ENCODE peak calls at places on chromosomes 12 and 14, in four cellular contexts. O is IMR-90, Z is GM12878, C is K562. V is an unnamed sample.

GRCh38 chr14:105052110-105052458 is 13.1 kb downstream of the GPR132 start:
- DNase-seq in O (no peak), Z (no peak), C (no peak), V (no peak)

GRCh38 chr12:56437430-56438176 is 11.6 kb downstream of the TIMELESS start:
- DNase-seq in O (no peak), Z (no peak), C (peak; percentile 63), V (no peak)

GRCh38 chr12:7144414-7145120 is 14.4 kb downstream of the CLSTN3 start:
- DNase-seq in O (peak; percentile 40), Z (no peak), C (peak; percentile 37), V (peak; percentile 39)

GRCh38 chr14:64549805-64550538 is at the start of gene PPP1R36:
- DNase-seq in O (no peak), Z (no peak), C (no peak), V (no peak)

GRCh38 chr14:52730708-52731111 is 744 bp downstream of the STYX start:
- DNase-seq in O (no peak), Z (no peak), C (no peak), V (peak; percentile 61)

GRCh38 chr12:115166698-115167315 is 482.8 kb upstream of the TBX3 start:
- DNase-seq in O (peak; percentile 47), Z (no peak), C (no peak), V (no peak)

GRCh38 chr12:14460212-14460841 is 94.8 kb downstream of the ATF7IP start:
- DNase-seq in O (no peak), Z (no peak), C (no peak), V (no peak)

GRCh38 chr12:122635471-122635870 is 67.7 kb downstream of the HCAR2 start:
- DNase-seq in O (no peak), Z (no peak), C (no peak), V (no peak)

GRCh38 chr12:79454338-79454777 is 236.4 kb downstream of the PAWR start:
- DNase-seq in O (peak; percentile 78), Z (no peak), C (no peak), V (peak; percentile 93)

GRCh38 chr12:25957898-25958253 is 606 bp upstream of the RASSF8 start:
- DNase-seq in O (peak; percentile 82), Z (no peak), C (no peak), V (peak; percentile 93)

GRCh38 chr14:77124345-77125274 is 17.0 kb downstream of the ZDHHC22 start:
- DNase-seq in O (peak; percentile 16), Z (no peak), C (peak; percentile 69), V (peak; percentile 53)
- TF ChIP-seq FOS in O (no peak), Z (no peak), C (no peak), V (no peak)

GRCh38 chr12:75550401-75550851 is 39.0 kb upstream of the KRR1 start:
- DNase-seq in O (peak; percentile 29), Z (no peak), C (no peak), V (peak; percentile 71)

GRCh38 chr12:75550906-75551305 is 39.5 kb upstream of the KRR1 start:
- DNase-seq in O (no peak), Z (no peak), C (no peak), V (peak; percentile 83)

GRCh38 chr12:75548879-75549278 is 37.5 kb upstream of the KRR1 start:
- DNase-seq in O (no peak), Z (no peak), C (no peak), V (no peak)

GRCh38 chr12:75551477-75551876 is 40.1 kb upstream of the KRR1 start:
- DNase-seq in O (no peak), Z (no peak), C (no peak), V (no peak)

GRCh38 chr12:75549989-75550388 is 38.6 kb upstream of the KRR1 start:
- DNase-seq in O (peak; percentile 37), Z (no peak), C (no peak), V (no peak)
- H3K9ac ChIP-seq in O (no peak overlapping the region), Z (no peak overlapping the region), C (no peak overlapping the region), V (no peak overlapping the region)

GRCh38 chr14:88468396-88468795 is 82.9 kb downstream of the SPATA7 start:
- DNase-seq in O (peak; percentile 92), Z (no peak), C (no peak), V (peak; percentile 21)

GRCh38 chr14:88463318-88463717 is 77.9 kb downstream of the SPATA7 start:
- DNase-seq in O (no peak), Z (no peak), C (peak; percentile 35), V (peak; percentile 14)
- TF ChIP-seq CTCF in O (peak; percentile 39), Z (peak; percentile 36), C (peak; percentile 40), V (peak; percentile 40)

GRCh38 chr14:98368916-98369315 is 903.1 kb downstream of the BCL11B start:
- DNase-seq in O (no peak), Z (no peak), C (no peak), V (no peak)
- TF ChIP-seq FOS in O (no peak), Z (no peak), C (no peak), V (no peak)

GRCh38 chr14:63544641-63545234 is 1.6 kb upstream of the PPP2R5E start:
- DNase-seq in O (peak; percentile 41), Z (no peak), C (peak; percentile 13), V (peak; percentile 64)
- H3K9ac ChIP-seq in O (no peak overlapping the region), Z (no peak overlapping the region), C (peak overlapping the region; percentile 88), V (no peak overlapping the region)

GRCh38 chr14:103164006-103164405 is 40.7 kb downstream of the TNFAIP2 start:
- DNase-seq in O (no peak), Z (no peak), C (no peak), V (no peak)
- TF ChIP-seq CTCF in O (no peak), Z (no peak), C (no peak), V (no peak)

DNA sequence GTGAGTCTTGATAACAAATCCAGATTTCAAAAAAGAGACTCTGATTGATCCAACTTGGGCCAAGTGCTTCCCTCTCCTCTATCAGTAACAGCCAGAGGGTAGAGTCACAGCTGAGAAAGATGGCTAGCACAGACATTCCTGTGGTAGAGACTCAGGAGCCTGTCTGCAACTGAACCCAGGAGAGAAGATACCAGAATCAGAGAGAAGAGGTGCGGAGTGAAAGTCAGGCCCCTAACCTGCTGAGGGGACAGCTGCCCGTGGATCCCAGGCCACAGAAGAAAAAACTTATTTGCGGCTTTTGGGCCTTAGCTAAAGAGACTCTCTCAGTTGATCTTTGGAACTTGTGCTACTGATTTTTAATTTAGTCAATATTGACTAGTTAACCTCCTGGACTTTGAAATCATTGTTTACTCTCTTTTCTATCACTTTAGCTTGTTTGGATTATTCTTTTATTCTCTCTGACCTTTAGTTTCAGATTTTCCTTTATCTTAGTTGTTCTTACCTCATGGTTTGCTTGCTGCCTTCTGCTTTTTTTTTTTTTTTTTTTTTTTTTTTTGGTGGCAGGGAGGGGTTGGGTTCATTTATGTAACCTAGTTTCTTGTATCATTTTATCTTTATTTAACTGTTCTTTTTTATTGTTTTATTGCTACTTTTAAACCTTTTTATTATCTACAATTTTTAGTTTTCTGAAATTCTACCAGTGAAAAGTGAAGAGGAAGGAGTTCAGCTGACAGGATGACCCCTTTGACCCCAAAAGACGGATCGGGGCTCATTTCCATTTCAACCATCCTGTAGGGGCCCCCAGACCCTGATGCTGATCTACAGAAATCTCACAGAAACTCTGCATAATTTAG is 154.9 kb upstream of the KRR1 start:
- DNase-seq in O (peak; percentile 63), Z (no peak), C (no peak), V (no peak)
- TF ChIP-seq FOS in O (no peak), Z (no peak), C (no peak), V (no peak)

GRCh38 chr14:100564506-100564905 is 22.7 kb downstream of the BEGAIN start:
- DNase-seq in O (no peak), Z (no peak), C (no peak), V (no peak)
- H3K9ac ChIP-seq in O (no peak overlapping the region), Z (no peak overlapping the region), C (no peak overlapping the region), V (no peak overlapping the region)

DNA sequence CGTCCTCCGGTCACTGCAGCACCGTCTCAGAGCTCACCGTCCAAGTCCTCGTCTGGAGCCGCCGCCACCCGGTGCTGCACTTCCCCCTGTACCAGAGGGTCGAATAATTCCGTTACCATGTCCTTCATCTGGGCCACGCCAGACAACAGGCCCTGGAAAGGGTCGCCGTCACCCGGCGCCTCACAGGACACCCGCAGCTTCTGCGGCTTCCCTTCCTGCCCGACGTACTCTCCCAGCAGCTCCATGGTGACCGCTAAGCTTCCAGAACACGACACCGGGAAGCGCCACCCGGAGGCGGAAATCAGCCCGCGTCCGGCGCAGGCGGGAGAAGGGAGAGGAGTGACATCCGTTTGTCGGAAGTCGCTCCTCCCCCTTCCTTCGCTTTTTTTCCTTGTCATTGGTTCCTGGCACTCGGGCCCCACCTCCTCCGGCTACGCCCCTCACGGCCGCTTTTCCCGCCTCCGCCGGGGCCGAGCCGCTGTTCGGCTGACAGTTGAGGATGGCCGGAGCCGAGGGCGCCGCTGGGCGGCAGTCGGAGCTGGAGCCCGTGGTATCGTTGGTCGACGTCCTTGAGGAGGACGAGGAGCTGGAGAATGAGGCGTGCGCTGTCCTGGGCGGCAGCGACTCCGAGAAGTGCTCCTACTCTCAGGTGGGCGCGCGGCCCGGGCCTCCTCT is at the start of the genes GON7 and UBR7:
- DNase-seq in O (peak; percentile 96), Z (peak; percentile 86), C (peak; percentile 85), V (peak; percentile 97)
- TF ChIP-seq CTCF in O (peak; percentile 44), Z (peak; percentile 20), C (peak; percentile 17), V (peak; percentile 12)

DNA sequence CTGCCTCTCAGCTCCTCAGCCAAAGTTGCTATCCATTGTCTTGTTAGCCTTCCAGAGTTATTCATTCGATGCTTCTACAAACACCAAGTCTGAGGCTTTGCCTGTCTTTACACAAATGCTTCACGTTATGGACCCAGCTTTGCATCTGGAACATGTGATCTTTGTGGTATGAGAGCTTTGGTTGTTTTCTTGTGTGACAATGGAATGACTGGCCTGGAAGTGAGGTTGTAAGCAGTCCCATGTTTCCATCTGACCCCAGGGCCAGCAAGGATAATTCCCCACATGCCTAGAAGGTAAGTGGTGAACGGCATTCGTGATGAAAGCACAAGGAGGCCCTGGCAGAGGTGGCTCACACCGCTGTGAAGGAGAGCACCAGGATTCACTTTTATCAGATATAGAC is 866.7 kb upstream of the TMEM132C start:
- DNase-seq in O (no peak), Z (no peak), C (no peak), V (no peak)
- TF ChIP-seq FOS in O (no peak), Z (no peak), C (no peak), V (no peak)